ENCODE peak calls at places on chromosomes 1 and 21, in ten cellular contexts. X is activated CD4-positive, alpha-beta memory T cell treated with anti-CD3 and anti-CD28 coated beads, Interleukin-2, amount 10 ng/mL, durations not matched to agents 7 days and 5 days; Q is cardiac muscle cell; A is astrocyte; J is WERI-Rb-1; T is stimulated activated naive CD8-positive, alpha-beta T cell treated with anti-CD3 and anti-CD28 coated beads, Interleukin-15, Interleukin-2, amounts not matched to agents 100 U/mL and 50 U/mL, for 24 hours; N is activated CD8-positive, alpha-beta memory T cell treated with anti-CD3 and anti-CD28 coated beads for 4 hours; M is fibroblast of lung; Y is activated T-cell treated with anti-CD3 and anti-CD28 coated beads, Interleukin-2, amount 50 U/mL, for 72 hours; F is left cardiac atrium. D is an unnamed sample.

GRCh38 chr1:83632906-83633305 is 366.0 kb downstream of the TTLL7 start:
- DNase-seq in X (no peak), Q (no peak), A (no peak), J (no peak), T (peak), N (no peak), M (no peak), Y (peak), F (no peak), D (no peak)

GRCh38 chr1:179195374-179195773 is 34.1 kb downstream of the ABL2 start:
- DNase-seq in X (no peak), Q (no peak), A (no peak), J (no peak), T (no peak), N (no peak), M (no peak), Y (no peak), F (no peak), D (no peak)

GRCh38 chr1:32766328-32766972 is 50.7 kb downstream of the YARS1 start:
- DNase-seq in X (no peak), Q (no peak), A (no peak), J (no peak), T (no peak), N (no peak), M (no peak), Y (no peak), F (no peak), D (no peak)

GRCh38 chr1:112513112-112513870 is 4.5 kb downstream of the WNT2B start:
- DNase-seq in X (no peak), Q (no peak), A (no peak), J (no peak), T (no peak), N (no peak), M (no peak), Y (no peak), F (peak), D (peak)

GRCh38 chr1:81894867-81895266 is 94.1 kb downstream of the ADGRL2 start:
- DNase-seq in X (no peak), Q (no peak), A (peak), J (no peak), T (no peak), N (no peak), M (peak), Y (no peak), F (no peak), D (no peak)

GRCh38 chr1:76668046-76668445 is 199.2 kb upstream of the ST6GALNAC5 start:
- DNase-seq in X (no peak), Q (no peak), A (peak), J (no peak), T (no peak), N (no peak), M (no peak), Y (no peak), F (no peak), D (no peak)

GRCh38 chr1:52454779-52455178 is 50.4 kb downstream of the PRPF38A start:
- DNase-seq in X (no peak), Q (no peak), A (no peak), J (no peak), T (no peak), N (no peak), M (no peak), Y (no peak), F (no peak), D (no peak)

GRCh38 chr1:221276911-221277310 is 397.7 kb downstream of the HLX start:
- DNase-seq in X (no peak), Q (no peak), A (peak), J (no peak), T (no peak), N (no peak), M (peak), Y (no peak), F (no peak), D (peak)

GRCh38 chr21:38807481-38807880 is 1.8 kb downstream of the ETS2 start:
- DNase-seq in X (no peak), Q (no peak), A (no peak), J (no peak), T (no peak), N (no peak), M (no peak), Y (no peak), F (no peak), D (no peak)

GRCh38 chr1:109802136-109802900 is 38.6 kb upstream of the EPS8L3 start:
- DNase-seq in X (peak), Q (no peak), A (no peak), J (no peak), T (peak), N (peak), M (no peak), Y (peak), F (no peak), D (no peak)

GRCh38 chr1:145886811-145887210 is 1.1 kb upstream of the ANKRD35 start:
- DNase-seq in X (no peak), Q (no peak), A (no peak), J (no peak), T (no peak), N (no peak), M (no peak), Y (no peak), F (no peak), D (no peak)

GRCh38 chr1:31626451-31627202 is 9.1 kb downstream of the HCRTR1 start:
- DNase-seq in X (no peak), Q (no peak), A (no peak), J (peak), T (no peak), N (no peak), M (peak), Y (no peak), F (no peak), D (peak)

GRCh38 chr21:33578214-33578613 is 10.3 kb downstream of the DONSON start:
- DNase-seq in X (no peak), Q (no peak), A (peak), J (no peak), T (no peak), N (no peak), M (peak), Y (no peak), F (no peak), D (peak)

GRCh38 chr1:161013591-161014513 is 7.1 kb downstream of the F11R start:
- DNase-seq in X (peak), Q (no peak), A (peak), J (no peak), T (peak), N (peak), M (peak), Y (peak), F (peak), D (peak)

GRCh38 chr1:221795400-221795799 is 53.5 kb upstream of the DUSP10 start:
- DNase-seq in X (no peak), Q (no peak), A (no peak), J (no peak), T (peak), N (no peak), M (no peak), Y (peak), F (no peak), D (no peak)

GRCh38 chr21:39082656-39083376 is 100.4 kb downstream of the PSMG1 start:
- DNase-seq in X (no peak), Q (no peak), A (no peak), J (no peak), T (no peak), N (no peak), M (no peak), Y (no peak), F (no peak), D (no peak)

GRCh38 chr1:43121251-43121650 is 50.8 kb downstream of the EBNA1BP2 start:
- DNase-seq in X (no peak), Q (no peak), A (no peak), J (no peak), T (no peak), N (no peak), M (no peak), Y (no peak), F (no peak), D (no peak)

GRCh38 chr1:154478639-154479038 is 23.4 kb upstream of the TDRD10 start:
- DNase-seq in X (no peak), Q (no peak), A (no peak), J (no peak), T (no peak), N (no peak), M (peak), Y (no peak), F (no peak), D (peak)

GRCh38 chr1:32989160-32989894 is 24.7 kb upstream of the RNF19B start:
- DNase-seq in X (peak), Q (peak), A (peak), J (no peak), T (peak), N (no peak), M (peak), Y (peak), F (peak), D (peak)

GRCh38 chr21:26070822-26071425 is 99.6 kb downstream of the APP start:
- DNase-seq in X (peak), Q (no peak), A (peak), J (no peak), T (no peak), N (peak), M (peak), Y (peak), F (no peak), D (peak)

GRCh38 chr1:198649598-198650338 is 10.9 kb downstream of the PTPRC start:
- DNase-seq in X (peak), Q (no peak), A (no peak), J (no peak), T (no peak), N (no peak), M (no peak), Y (peak), F (no peak), D (no peak)

GRCh38 chr1:165543651-165544452 is at the start of gene LRRC52:
- DNase-seq in X (no peak), Q (peak), A (no peak), J (no peak), T (no peak), N (no peak), M (no peak), Y (no peak), F (peak), D (no peak)